ENCODE peak calls at places on chromosome 10, in four cellular contexts. N is SK-N-MC, O is skeletal muscle cell, L is AG04449. W is an unnamed sample.

GRCh38 chr10:7484456-7485266 is 73.8 kb upstream of the SFMBT2 start:
- DNase-seq in O (no peak), L (no peak), N (no peak), W (no peak)

GRCh38 chr10:47421057-47421952 is 37.2 kb upstream of the ZNF488 start:
- DNase-seq in O (no peak), N (no peak), L (no peak), W (no peak)

GRCh38 chr10:131843881-131844284 is 56.9 kb upstream of the PPP2R2D start:
- DNase-seq in O (no peak), N (no peak), L (no peak), W (no peak)

GRCh38 chr10:89515031-89515841 is 20.2 kb downstream of the SLC16A12 start:
- DNase-seq in L (peak), O (peak), N (no peak), W (no peak)

GRCh38 chr10:97355571-97355975 is 21.0 kb upstream of the FRAT2 start:
- DNase-seq in N (no peak), O (no peak), L (no peak), W (no peak)

GRCh38 chr10:128128582-128128981 is 2.4 kb upstream of the MKI67 start:
- DNase-seq in O (no peak), N (no peak), L (no peak), W (no peak)

GRCh38 chr10:13189946-13190345 is 28.6 kb downstream of the MCM10 start:
- DNase-seq in L (no peak), O (no peak), N (no peak), W (no peak)

GRCh38 chr10:97685395-97685958 is 1.6 kb downstream of the AVPI1 start:
- DNase-seq in L (no peak), N (no peak), O (no peak), W (no peak)

GRCh38 chr10:59536576-59537014 is 173.1 kb downstream of the SLC16A9 start:
- DNase-seq in N (no peak), O (peak), L (no peak), W (no peak)

GRCh38 chr10:123678376-123678775 is 12.2 kb downstream of the GPR26 start:
- DNase-seq in O (no peak), L (no peak), N (no peak), W (no peak)

GRCh38 chr10:33204049-33204448 is 130.4 kb downstream of the NRP1 start:
- DNase-seq in O (no peak), L (no peak), N (no peak), W (no peak)

GRCh38 chr10:34526758-34527730 is 288.1 kb downstream of the PARD3 start:
- DNase-seq in O (peak), N (no peak), L (peak), W (no peak)

GRCh38 chr10:15793664-15794063 is 66.6 kb downstream of the MINDY3 start:
- DNase-seq in O (no peak), L (no peak), N (no peak), W (no peak)

GRCh38 chr10:123882681-123883445 is 8.7 kb downstream of the CPXM2 start:
- DNase-seq in L (no peak), O (no peak), N (no peak), W (no peak)

GRCh38 chr10:61903991-61904350 is 2.5 kb downstream of the ARID5B start:
- DNase-seq in L (no peak), N (no peak), O (no peak), W (no peak)

GRCh38 chr10:14478639-14479038 is 147.9 kb upstream of the FRMD4A start:
- DNase-seq in L (peak), N (no peak), O (no peak), W (no peak)

GRCh38 chr10:19226025-19226424 is 177.4 kb downstream of the MALRD1 start:
- DNase-seq in N (no peak), O (no peak), L (no peak), W (no peak)

GRCh38 chr10:75003891-75004290 is 107.6 kb upstream of the SAMD8 start:
- DNase-seq in O (no peak), L (no peak), N (no peak), W (no peak)

GRCh38 chr10:89164080-89164479 is 43.0 kb downstream of the CH25H start:
- DNase-seq in O (no peak), L (no peak), N (no peak), W (no peak)

GRCh38 chr10:131775833-131776232 is 125.0 kb upstream of the PPP2R2D start:
- DNase-seq in O (no peak), N (no peak), L (no peak), W (no peak)

GRCh38 chr10:74081192-74081803 is 69.3 kb downstream of the AP3M1 start:
- DNase-seq in O (no peak), N (no peak), L (no peak), W (no peak)

GRCh38 chr10:103854687-103855423 is 521 bp downstream of the SH3PXD2A start:
- DNase-seq in N (no peak), L (no peak), O (peak), W (no peak)

GRCh38 chr10:103067484-103067883 is 125.6 kb downstream of the NT5C2 start:
- DNase-seq in L (no peak), N (no peak), O (no peak), W (no peak)

GRCh38 chr10:133336131-133337078 is at the start of gene CALY:
- DNase-seq in O (no peak), N (no peak), L (no peak), W (no peak)

GRCh38 chr10:59709472-59710125 is at the start of gene SLC16A9:
- DNase-seq in L (no peak), N (no peak), O (no peak), W (peak)

GRCh38 chr10:126686732-126687693 is 16.5 kb upstream of the C10orf90 start:
- DNase-seq in N (no peak), L (no peak), O (no peak), W (no peak)

GRCh38 chr10:93063217-93063976 is 2.8 kb downstream of the CYP26C1 start:
- DNase-seq in L (no peak), N (no peak), O (no peak), W (no peak)

GRCh38 chr10:73910764-73911552 is at the start of gene PLAU:
- DNase-seq in N (no peak), O (no peak), L (no peak), W (no peak)

GRCh38 chr10:7622969-7623368 is 43.8 kb downstream of the ITIH5 start:
- DNase-seq in L (no peak), O (no peak), N (no peak), W (no peak)

GRCh38 chr10:105398202-105398601 is 757.1 kb downstream of the SORCS3 start:
- DNase-seq in O (no peak), L (no peak), N (no peak), W (no peak)

GRCh38 chr10:120398180-120398579 is 58.8 kb upstream of the PLPP4 start:
- DNase-seq in N (no peak), L (no peak), O (no peak), W (no peak)

GRCh38 chr10:80356563-80356999 is at the start of the genes DYDC1 and DYDC2:
- DNase-seq in L (no peak), O (no peak), N (no peak), W (no peak)

GRCh38 chr10:22737587-22737986 is 23.2 kb upstream of the PIP4K2A start:
- DNase-seq in L (no peak), N (no peak), O (peak), W (no peak)

GRCh38 chr10:14483417-14483816 is 152.7 kb upstream of the FRMD4A start:
- DNase-seq in L (no peak), O (no peak), N (no peak), W (no peak)

W was measured in GOT3.